ENCODE peak calls at places on chromosomes 5 and 9, in ten cellular contexts. O, I, V, R, F, P, H, A, U and C are unnamed samples.

GRCh38 chr9:38062498-38063362 is 6.3 kb downstream of the SHB start:
- DNase-seq in R (no peak), U (no peak), F (peak), H (no peak), V (no peak), I (no peak), A (no peak), P (no peak), O (no peak), C (peak)

GRCh38 chr9:137733429-137733828 is 114.6 kb downstream of the EHMT1 start:
- DNase-seq in I (no peak), V (no peak), O (no peak), U (no peak), R (no peak), F (no peak), H (no peak), A (no peak), P (peak), C (no peak)

GRCh38 chr5:176466245-176466871 is 18.2 kb downstream of the FAF2 start:
- DNase-seq in P (no peak), H (no peak), I (no peak), V (no peak), R (no peak), U (no peak), A (no peak), F (peak), O (peak), C (peak)

GRCh38 chr9:34723141-34723540 is 13.2 kb upstream of the CCL21 start:
- DNase-seq in H (no peak), V (no peak), A (no peak), O (no peak), F (no peak), I (no peak), U (no peak), R (no peak), P (no peak), C (no peak)

GRCh38 chr9:14218253-14218652 is 95.7 kb downstream of the NFIB start:
- DNase-seq in P (no peak), U (no peak), R (no peak), H (no peak), V (no peak), A (no peak), F (no peak), O (no peak), I (no peak), C (no peak)

GRCh38 chr9:21481470-21482057 is 549 bp downstream of the IFNE start:
- DNase-seq in U (peak), H (no peak), O (no peak), A (no peak), R (no peak), F (no peak), I (no peak), P (no peak), V (no peak), C (no peak)

GRCh38 chr9:138118601-138119071 is 241.1 kb downstream of the CACNA1B start:
- DNase-seq in U (no peak), V (no peak), R (no peak), H (no peak), P (peak), F (no peak), O (no peak), A (no peak), I (no peak), C (no peak)

GRCh38 chr5:142038735-142039134 is 25.9 kb upstream of the GNPDA1 start:
- DNase-seq in A (no peak), O (no peak), I (no peak), V (no peak), F (no peak), P (no peak), H (no peak), R (no peak), U (no peak), C (no peak)

GRCh38 chr9:101476576-101477208 is 41.1 kb upstream of the ALDOB start:
- DNase-seq in I (no peak), P (no peak), V (no peak), H (no peak), A (no peak), R (no peak), U (no peak), O (no peak), F (no peak), C (no peak)

GRCh38 chr5:135484563-135485157 is 32.5 kb upstream of the TIFAB start:
- DNase-seq in A (no peak), P (no peak), R (no peak), V (no peak), U (no peak), I (no peak), F (no peak), O (no peak), H (no peak), C (no peak)

GRCh38 chr5:17395516-17395915 is 102.5 kb upstream of the TAF11L2 start:
- DNase-seq in V (no peak), I (no peak), P (no peak), O (no peak), A (no peak), R (no peak), F (no peak), U (no peak), H (no peak), C (no peak)

GRCh38 chr5:123220616-123221146 is 131.6 kb downstream of the PRDM6 start:
- DNase-seq in H (no peak), R (no peak), V (no peak), P (no peak), O (no peak), A (no peak), I (no peak), U (no peak), F (no peak), C (no peak)

GRCh38 chr9:83473488-83473971 is 64.7 kb downstream of the FRMD3 start:
- DNase-seq in P (no peak), R (no peak), F (peak), I (no peak), O (no peak), U (no peak), H (no peak), V (no peak), A (no peak), C (no peak)

GRCh38 chr5:80804332-80804731 is 149.5 kb upstream of the DHFR start:
- DNase-seq in I (no peak), H (no peak), U (no peak), P (no peak), F (no peak), A (no peak), V (no peak), R (no peak), O (no peak), C (no peak)

GRCh38 chr5:64666058-64666457 is 24.2 kb upstream of the SHISAL2B start:
- DNase-seq in H (no peak), P (no peak), O (no peak), V (no peak), U (no peak), A (no peak), I (no peak), F (no peak), R (no peak), C (peak)

GRCh38 chr9:134717793-134718645 is 76.4 kb downstream of the COL5A1 start:
- DNase-seq in I (no peak), O (no peak), R (no peak), U (no peak), H (no peak), P (no peak), V (no peak), F (no peak), A (no peak), C (no peak)

GRCh38 chr9:3857673-3858072 is 331.9 kb upstream of the RFX3 start:
- DNase-seq in U (no peak), A (peak), P (no peak), R (no peak), F (peak), H (no peak), O (no peak), I (no peak), V (no peak), C (no peak)

GRCh38 chr9:4195285-4195684 is 104.6 kb downstream of the GLIS3 start:
- DNase-seq in P (no peak), F (no peak), R (no peak), H (no peak), A (no peak), U (no peak), V (no peak), I (no peak), O (no peak), C (no peak)

GRCh38 chr5:115313632-115314031 is 17.2 kb upstream of the CCDC112 start:
- DNase-seq in H (no peak), U (no peak), I (no peak), A (no peak), P (no peak), O (no peak), V (no peak), F (no peak), R (no peak), C (no peak)

GRCh38 chr5:107359033-107359915 is 311.5 kb downstream of the EFNA5 start:
- DNase-seq in V (no peak), P (no peak), U (peak), H (no peak), F (peak), O (peak), R (no peak), I (no peak), A (no peak), C (no peak)

GRCh38 chr9:120770923-120771322 is 22.3 kb downstream of the FBXW2 start:
- DNase-seq in U (no peak), O (no peak), I (no peak), H (no peak), R (no peak), P (no peak), V (no peak), A (no peak), F (no peak), C (no peak)

GRCh38 chr5:172334196-172334595 is 50.6 kb upstream of the UBTD2 start:
- DNase-seq in O (peak), V (no peak), A (no peak), F (peak), R (no peak), P (no peak), I (no peak), H (no peak), U (peak), C (no peak)

GRCh38 chr5:150783422-150783928 is 4.9 kb downstream of the SMIM3 start:
- DNase-seq in P (peak), A (peak), U (peak), O (peak), H (peak), F (peak), V (peak), I (peak), R (peak), C (no peak)

GRCh38 chr5:139091439-139092156 is 106.6 kb downstream of the SIL1 start:
- DNase-seq in O (peak), I (no peak), U (peak), A (no peak), H (no peak), R (peak), F (no peak), P (no peak), V (no peak), C (no peak)

GRCh38 chr5:130277002-130277401 is 372.7 kb downstream of the CHSY3 start:
- DNase-seq in P (no peak), I (no peak), V (no peak), O (no peak), H (no peak), R (no peak), F (no peak), U (no peak), A (no peak), C (no peak)

GRCh38 chr5:65199988-65200668 is 281.6 kb downstream of the ADAMTS6 start:
- DNase-seq in O (no peak), U (no peak), H (no peak), F (peak), P (no peak), I (no peak), V (no peak), R (no peak), A (peak), C (peak)

GRCh38 chr9:1208185-1208584 is 158.0 kb downstream of the DMRT2 start:
- DNase-seq in O (no peak), P (peak), R (no peak), A (peak), U (no peak), H (no peak), V (no peak), I (no peak), F (peak), C (peak)

GRCh38 chr5:174493536-174493935 is 230.8 kb upstream of the MSX2 start:
- DNase-seq in R (no peak), I (no peak), H (no peak), F (no peak), U (no peak), O (no peak), P (no peak), V (no peak), A (no peak), C (no peak)

GRCh38 chr5:1351156-1351555 is 6.3 kb upstream of the CLPTM1L start:
- DNase-seq in I (no peak), F (no peak), H (no peak), V (no peak), P (no peak), R (no peak), U (no peak), O (no peak), A (no peak), C (no peak)

GRCh38 chr5:103444333-103445038 is 118.1 kb downstream of the NUDT12 start:
- DNase-seq in V (no peak), I (peak), P (no peak), F (peak), H (no peak), R (no peak), A (no peak), O (no peak), U (no peak), C (no peak)

GRCh38 chr5:135708481-135708880 is 126.0 kb upstream of the SLC25A48 start:
- DNase-seq in P (no peak), O (no peak), H (no peak), A (no peak), V (no peak), I (no peak), R (no peak), U (no peak), F (no peak), C (no peak)

GRCh38 chr5:79032031-79032711 is 37.3 kb downstream of the DMGDH start:
- DNase-seq in F (no peak), O (no peak), I (no peak), H (no peak), U (no peak), A (no peak), R (no peak), P (no peak), V (no peak), C (no peak)

GRCh38 chr9:89134709-89135108 is 43.9 kb downstream of the SHC3 start:
- DNase-seq in O (no peak), V (no peak), I (no peak), P (no peak), F (no peak), A (no peak), R (no peak), U (no peak), H (no peak), C (no peak)

GRCh38 chr5:110956913-110957813 is 114.3 kb upstream of the TSLP start:
- DNase-seq in V (no peak), P (no peak), I (no peak), R (no peak), F (no peak), U (no peak), O (no peak), A (no peak), H (no peak), C (no peak)

GRCh38 chr5:127517110-127517479 is 345 bp upstream of the PRRC1 start:
- DNase-seq in P (no peak), I (no peak), V (peak), A (no peak), U (no peak), R (no peak), H (peak), F (no peak), O (no peak), C (no peak)

GRCh38 chr5:122586351-122586750 is 188.5 kb upstream of the SNX2 start:
- DNase-seq in R (no peak), V (no peak), P (no peak), U (no peak), I (no peak), H (no peak), F (no peak), A (peak), O (no peak), C (peak)

GRCh38 chr5:95283761-95284511 is 958 bp downstream of the MCTP1 start:
- DNase-seq in R (no peak), A (no peak), V (no peak), P (no peak), H (no peak), U (no peak), I (peak), F (peak), O (peak), C (no peak)

DNA sequence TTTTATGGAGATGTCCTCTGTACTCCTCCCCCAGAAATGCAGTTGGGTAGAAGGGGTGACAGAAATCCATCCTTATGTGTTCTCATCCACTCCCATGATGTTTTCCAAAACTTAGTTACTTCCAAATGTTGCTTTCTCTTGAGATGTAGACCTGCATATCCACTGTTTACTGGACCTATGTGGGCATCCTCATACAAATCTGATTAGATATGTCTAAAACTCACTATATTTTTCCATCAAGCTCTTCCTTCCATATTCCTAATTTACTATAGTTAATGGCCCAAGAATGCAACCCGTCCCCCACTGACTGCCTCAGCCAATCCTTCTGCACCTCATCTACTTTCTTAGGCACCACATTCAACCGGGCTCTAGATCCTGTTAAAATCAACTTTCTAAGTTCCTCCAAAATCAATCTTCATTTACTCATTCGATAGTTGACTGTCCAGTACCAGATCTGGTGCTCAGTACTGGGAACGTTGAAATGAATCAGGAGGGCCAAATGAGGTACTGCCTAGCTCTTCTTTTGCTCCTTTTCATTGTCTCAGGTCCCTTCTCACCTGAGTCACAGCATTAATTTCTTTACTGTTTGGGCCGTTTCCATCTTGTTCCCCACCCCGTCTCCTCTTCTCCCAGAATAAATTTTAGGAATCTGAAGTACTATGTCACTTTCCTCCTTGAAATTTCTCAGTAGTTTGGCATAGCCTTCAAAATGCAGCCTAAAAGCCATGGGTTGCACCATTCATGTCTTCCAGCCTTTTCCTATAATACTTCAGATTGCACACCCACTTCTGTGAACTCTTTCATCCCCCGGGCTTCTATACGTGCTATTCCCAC is 7.9 kb downstream of the PLK2 start:
- DNase-seq in I (no peak), A (no peak), H (no peak), U (no peak), R (no peak), P (no peak), O (no peak), V (no peak), F (no peak), C (no peak)
- H3K4me3 ChIP-seq in I (no peak), A (no peak), H (no peak), U (no peak), R (no peak), P (no peak), O (no peak), V (no peak), F (no peak), C (no peak)

GRCh38 chr9:20357207-20357503 is 265.1 kb downstream of the MLLT3 start:
- DNase-seq in R (no peak), V (no peak), A (no peak), O (no peak), F (no peak), U (no peak), P (no peak), H (no peak), I (no peak), C (no peak)

GRCh38 chr9:20358201-20358600 is 264.1 kb downstream of the MLLT3 start:
- DNase-seq in U (no peak), P (no peak), V (no peak), I (no peak), R (no peak), F (peak), A (no peak), H (no peak), O (peak), C (no peak)

GRCh38 chr9:20353931-20354652 is 268.2 kb downstream of the MLLT3 start:
- DNase-seq in R (no peak), O (no peak), P (no peak), I (no peak), U (no peak), A (no peak), H (no peak), V (no peak), F (no peak), C (no peak)

GRCh38 chr9:20355022-20355421 is 267.3 kb downstream of the MLLT3 start:
- DNase-seq in R (no peak), F (peak), H (no peak), P (no peak), O (no peak), I (no peak), A (peak), U (no peak), V (no peak), C (peak)

GRCh38 chr9:20356392-20357206 is 265.7 kb downstream of the MLLT3 start:
- DNase-seq in A (peak), F (peak), U (peak), P (no peak), H (peak), R (peak), I (peak), O (peak), V (peak), C (peak)
- H3K4me3 ChIP-seq in A (no peak), F (peak), U (no peak), P (peak), H (peak), R (no peak), I (no peak), O (no peak), V (no peak), C (no peak)

GRCh38 chr5:168528521-168529360 is at the start of gene FBLL1:
- DNase-seq in H (no peak), U (no peak), A (no peak), P (no peak), R (peak), I (no peak), V (no peak), F (no peak), O (peak), C (no peak)
- H3K4me3 ChIP-seq in H (peak), U (no peak), A (peak), P (peak), R (no peak), I (peak), V (no peak), F (no peak), O (no peak), C (peak)

GRCh38 chr5:54883374-54884194 is 101.8 kb downstream of the ESM1 start:
- DNase-seq in R (peak), O (no peak), A (no peak), I (peak), P (peak), H (peak), F (no peak), U (no peak), V (peak), C (no peak)
- H3K4me3 ChIP-seq in R (peak), O (no peak), A (peak), I (peak), P (peak), H (peak), F (no peak), U (no peak), V (peak), C (peak)